ENCODE peak calls at places on chromosomes 7 and 10, in five cellular contexts. Z, P, V, G and S are unnamed samples.

GRCh38 chr10:88793747-88794299 is 8.7 kb upstream of the LIPM start:
- DNase-seq in Z (no peak), P (no peak), V (peak), G (peak), S (peak)

GRCh38 chr10:77510294-77510693 is 127.3 kb downstream of the KCNMA1 start:
- DNase-seq in Z (no peak), P (no peak), V (no peak), G (no peak), S (no peak)

GRCh38 chr10:120969219-120969645 is 118.1 kb downstream of the WDR11 start:
- DNase-seq in Z (no peak), P (no peak), V (peak), G (peak), S (peak)

GRCh38 chr10:127411062-127411461 is 138.0 kb upstream of the NPS start:
- DNase-seq in Z (no peak), P (no peak), V (no peak), G (no peak), S (no peak)

GRCh38 chr7:73340514-73340913 is 12.6 kb downstream of the FKBP6 start:
- DNase-seq in Z (peak), P (no peak), V (no peak), G (no peak), S (no peak)

GRCh38 chr10:103870503-103870902 is 15.1 kb upstream of the SH3PXD2A start:
- DNase-seq in Z (no peak), P (no peak), V (peak), G (peak), S (peak)

GRCh38 chr7:101162551-101163280 is 2.7 kb downstream of the VGF start:
- DNase-seq in Z (peak), P (peak), V (peak), G (no peak), S (peak)

GRCh38 chr7:155365146-155365874 is 67.6 kb downstream of the INSIG1 start:
- DNase-seq in Z (no peak), P (no peak), V (no peak), G (no peak), S (no peak)

GRCh38 chr7:134420509-134421125 is 38.3 kb downstream of the AKR1B1 start:
- DNase-seq in Z (peak), P (peak), V (peak), G (peak), S (peak)

GRCh38 chr7:38796636-38797501 is 112.1 kb downstream of the VPS41 start:
- DNase-seq in Z (peak), P (peak), V (peak), G (peak), S (peak)

GRCh38 chr7:27411145-27411544 is 168.5 kb downstream of the EVX1 start:
- DNase-seq in Z (no peak), P (no peak), V (no peak), G (no peak), S (no peak)

GRCh38 chr7:142776206-142776844 is 5.6 kb downstream of the PRSS2 start:
- DNase-seq in Z (peak), P (no peak), V (peak), G (no peak), S (peak)

GRCh38 chr7:97145068-97145467 is 27.6 kb downstream of the SDHAF3 start:
- DNase-seq in Z (no peak), P (no peak), V (peak), G (peak), S (peak)

GRCh38 chr7:67817481-67817880 is 820.8 kb downstream of the TYW1 start:
- DNase-seq in Z (peak), P (no peak), V (no peak), G (no peak), S (no peak)

GRCh38 chr10:79454259-79454658 is 8.8 kb upstream of the ZCCHC24 start:
- DNase-seq in Z (no peak), P (no peak), V (peak), G (no peak), S (peak)

GRCh38 chr7:129351320-129351719 is 82.9 kb upstream of the STRIP2 start:
- DNase-seq in Z (no peak), P (no peak), V (peak), G (peak), S (no peak)

GRCh38 chr10:24894309-24894708 is 58.1 kb downstream of the PRTFDC1 start:
- DNase-seq in Z (no peak), P (no peak), V (peak), G (no peak), S (peak)

GRCh38 chr10:17062493-17063487 is 66.8 kb downstream of the CUBN start:
- DNase-seq in Z (no peak), P (no peak), V (peak), G (no peak), S (peak)

GRCh38 chr10:80411267-80411668 is 2.9 kb downstream of the PRXL2A start:
- DNase-seq in Z (no peak), P (peak), V (no peak), G (no peak), S (peak)

GRCh38 chr7:147071536-147071935 is 954.9 kb downstream of the CNTNAP2 start:
- DNase-seq in Z (no peak), P (no peak), V (no peak), G (no peak), S (no peak)

GRCh38 chr7:104972510-104972909 is 41.5 kb upstream of the KMT2E start:
- DNase-seq in Z (no peak), P (no peak), V (peak), G (no peak), S (peak)

GRCh38 chr10:133364645-133365431 is 7.0 kb upstream of the FUOM start:
- DNase-seq in Z (peak), P (peak), V (no peak), G (no peak), S (no peak)

GRCh38 chr7:36171503-36171902 is 18.4 kb downstream of the EEPD1 start:
- DNase-seq in Z (no peak), P (no peak), V (no peak), G (no peak), S (no peak)

GRCh38 chr7:120171406-120171805 is 101.6 kb upstream of the KCND2 start:
- DNase-seq in Z (no peak), P (no peak), V (no peak), G (no peak), S (no peak)

GRCh38 chr7:17369686-17370426 is 71.4 kb downstream of the AHR start:
- DNase-seq in Z (no peak), P (no peak), V (peak), G (no peak), S (peak)

GRCh38 chr7:17608114-17608833 is 309.8 kb downstream of the AHR start:
- DNase-seq in Z (no peak), P (no peak), V (peak), G (no peak), S (peak)

GRCh38 chr7:36155811-36156361 is 2.8 kb downstream of the EEPD1 start:
- DNase-seq in Z (peak), P (peak), V (peak), G (no peak), S (peak)

GRCh38 chr10:126398383-126398743 is 10.1 kb upstream of the ADAM12 start:
- DNase-seq in Z (no peak), P (no peak), V (no peak), G (no peak), S (no peak)

GRCh38 chr10:126398924-126399323 is 10.6 kb upstream of the ADAM12 start:
- DNase-seq in Z (no peak), P (no peak), V (no peak), G (no peak), S (peak)

GRCh38 chr10:126400641-126401040 is 12.4 kb upstream of the ADAM12 start:
- DNase-seq in Z (no peak), P (no peak), V (no peak), G (no peak), S (no peak)

GRCh38 chr10:126397640-126398382 is 9.5 kb upstream of the ADAM12 start:
- DNase-seq in Z (no peak), P (no peak), V (peak), G (no peak), S (peak)

GRCh38 chr10:126397166-126397565 is 8.9 kb upstream of the ADAM12 start:
- DNase-seq in Z (no peak), P (no peak), V (no peak), G (no peak), S (no peak)
- TF ChIP-seq CTCF in Z (no peak), P (no peak), V (no peak), G (no peak), S (no peak)

GRCh38 chr10:18094793-18095192 is 45.4 kb upstream of the CACNB2 start:
- DNase-seq in Z (no peak), P (no peak), V (no peak), G (no peak), S (no peak)
- H3K4me3 ChIP-seq in Z (no peak), P (no peak), V (no peak), G (no peak), S (no peak)

DNA sequence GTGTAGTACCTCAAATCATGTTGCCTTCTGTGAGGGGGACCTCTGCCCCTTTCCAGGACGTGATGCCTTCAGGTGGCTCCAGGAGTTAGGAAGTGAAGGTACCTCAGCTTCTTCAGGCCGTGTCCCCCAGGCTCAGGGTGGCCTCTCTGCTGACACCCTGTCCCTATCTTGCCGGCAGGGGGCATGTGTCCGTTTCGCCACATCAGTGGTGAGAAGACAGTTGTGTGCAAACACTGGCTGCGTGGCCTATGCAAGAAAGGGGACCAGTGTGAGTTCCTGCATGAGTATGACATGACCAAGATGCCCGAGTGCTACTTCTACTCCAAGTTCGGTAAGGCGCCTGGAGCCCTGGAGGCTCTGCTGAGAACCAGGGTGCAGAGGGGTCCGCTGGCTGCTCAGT is 9.2 kb downstream of the CPSF4 start:
- DNase-seq in Z (no peak), P (no peak), V (no peak), G (peak), S (no peak)
- TF ChIP-seq CTCF in Z (no peak), P (no peak), V (no peak), G (peak), S (peak)

GRCh38 chr7:130994378-130995115 is 260.5 kb upstream of the KLF14 start:
- DNase-seq in Z (no peak), P (peak), V (no peak), G (no peak), S (no peak)

GRCh38 chr7:130995252-130996081 is 261.5 kb upstream of the KLF14 start:
- DNase-seq in Z (no peak), P (no peak), V (peak), G (no peak), S (peak)

GRCh38 chr7:130996205-130996840 is 262.3 kb upstream of the KLF14 start:
- DNase-seq in Z (no peak), P (no peak), V (no peak), G (no peak), S (peak)

GRCh38 chr7:130998993-130999602 is 265.1 kb upstream of the KLF14 start:
- DNase-seq in Z (no peak), P (no peak), V (peak), G (no peak), S (peak)

GRCh38 chr7:130996841-130997231 is 262.8 kb upstream of the KLF14 start:
- DNase-seq in Z (no peak), P (peak), V (no peak), G (no peak), S (peak)
- H3K4me3 ChIP-seq in Z (no peak), P (no peak), V (no peak), G (no peak), S (peak)

DNA sequence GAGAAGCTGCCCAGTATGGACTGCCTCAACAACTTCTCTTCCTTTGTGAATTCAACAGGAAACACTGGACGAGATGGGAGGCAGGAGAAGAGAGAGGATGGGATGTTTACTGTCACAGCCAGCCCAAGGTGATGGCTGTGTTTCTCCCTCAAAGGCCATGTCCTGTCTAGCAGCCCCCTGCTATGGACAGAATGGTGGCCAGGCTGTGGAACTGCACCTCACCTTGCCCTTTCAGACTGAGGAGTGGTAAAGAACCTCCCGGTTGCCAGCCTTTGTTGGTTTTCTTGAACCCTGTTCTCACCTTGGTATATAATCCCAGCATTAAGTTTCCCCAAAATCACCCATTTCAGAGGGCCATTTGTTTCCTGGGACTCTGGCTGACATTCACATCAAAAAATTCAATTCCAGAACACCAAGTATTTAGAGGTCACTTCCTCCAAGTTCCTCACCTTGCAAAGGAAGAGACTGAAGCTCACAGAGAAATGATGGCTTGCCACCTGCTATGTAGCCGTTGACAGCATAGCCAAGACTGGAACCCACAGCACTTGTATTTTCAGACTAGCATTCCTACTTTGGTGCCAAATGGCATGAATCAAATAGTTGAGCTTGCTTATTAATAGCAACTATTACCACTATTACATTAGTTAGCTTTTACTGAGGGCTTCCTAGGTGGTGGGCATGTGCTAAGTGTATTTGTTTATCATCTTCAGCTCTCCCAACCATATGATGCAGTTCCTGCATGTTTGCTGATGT is 224.0 kb upstream of the GRB10 start:
- DNase-seq in Z (no peak), P (no peak), V (no peak), G (no peak), S (no peak)
- TF ChIP-seq CTCF in Z (no peak), P (no peak), V (no peak), G (no peak), S (peak)